ENCODE peak calls at places on chromosomes 5 and 9, in six cellular contexts. G is NCI-H1436 treated with DMSO at 0.1 percent for 48 hours, R is NCI-H774, O is transverse colon, V is A549, Q is T1000. K is an unnamed sample.
A peak's percentile ranks its signal among the peaks of the same experiment; 100 is the strongest.

GRCh38 chr9:114856942-114857315 is 51.1 kb upstream of the TNFSF15 start:
- DNase-seq in G (no peak), R (no peak), O (no peak), V (no peak), Q (no peak), K (no peak)

GRCh38 chr5:91598216-91598615 is 215.1 kb upstream of the ARRDC3 start:
- DNase-seq in G (no peak), R (no peak), O (no peak), V (no peak), Q (no peak), K (no peak)

GRCh38 chr9:122360891-122361290 is 9.9 kb upstream of the PTGS1 start:
- DNase-seq in G (no peak), R (no peak), O (no peak), V (no peak), Q (no peak), K (no peak)

GRCh38 chr5:157949520-157949919 is 90.6 kb upstream of the CLINT1 start:
- DNase-seq in G (no peak), R (no peak), O (no peak), V (no peak), Q (no peak), K (no peak)

GRCh38 chr9:107976767-107977166 is 487.2 kb upstream of the KLF4 start:
- DNase-seq in G (no peak), R (no peak), O (peak; percentile 84), V (no peak), Q (no peak), K (peak; percentile 90)

GRCh38 chr5:58019614-58020013 is 440.3 kb downstream of the PLK2 start:
- DNase-seq in G (no peak), R (no peak), O (peak; percentile 12), V (peak; percentile 43), Q (no peak), K (peak; percentile 57)

GRCh38 chr9:10339152-10339551 is 273.6 kb downstream of the PTPRD start:
- DNase-seq in G (no peak), R (no peak), O (no peak), V (no peak), Q (no peak), K (no peak)

GRCh38 chr9:91944711-91945110 is 5.3 kb downstream of the ROR2 start:
- DNase-seq in G (no peak), R (no peak), O (no peak), V (no peak), Q (no peak), K (no peak)

GRCh38 chr5:9951861-9952260 is 297.8 kb downstream of the ATPSCKMT start:
- DNase-seq in G (no peak), R (no peak), O (no peak), V (no peak), Q (no peak), K (no peak)

GRCh38 chr5:147348046-147348445 is 113.2 kb downstream of the STK32A start:
- DNase-seq in G (no peak), R (no peak), O (no peak), V (no peak), Q (no peak), K (no peak)

GRCh38 chr5:4023701-4024100 is 428.1 kb downstream of the IRX1 start:
- DNase-seq in G (no peak), R (no peak), O (no peak), V (no peak), Q (no peak), K (no peak)

GRCh38 chr5:31186672-31187267 is 6.7 kb upstream of the CDH6 start:
- DNase-seq in G (no peak), R (no peak), O (no peak), V (peak; percentile 38), Q (no peak), K (no peak)

GRCh38 chr5:151596839-151597539 is 5.9 kb upstream of the FAT2 start:
- DNase-seq in G (no peak), R (no peak), O (no peak), V (no peak), Q (no peak), K (no peak)

GRCh38 chr5:73391441-73391871 is 57.1 kb downstream of the FOXD1 start:
- DNase-seq in G (no peak), R (no peak), O (no peak), V (no peak), Q (no peak), K (no peak)

GRCh38 chr9:92294297-92294676 is 790 bp upstream of the IARS1 start:
- DNase-seq in G (no peak), R (no peak), O (no peak), V (peak; percentile 29), Q (no peak), K (no peak)

GRCh38 chr9:69834591-69835184 is 14.1 kb downstream of the CFAP95 start:
- DNase-seq in G (no peak), R (no peak), O (no peak), V (no peak), Q (no peak), K (no peak)

GRCh38 chr9:128190013-128190412 is 1.4 kb downstream of the CIZ1 start:
- DNase-seq in G (no peak), R (no peak), O (no peak), V (no peak), Q (no peak), K (no peak)

K was measured in right cardiac atrium.